ENCODE peak calls at places on chromosomes 1 and 21, in nine cellular contexts. A is HCT116; Y is naive thymus-derived CD4-positive, alpha-beta T cell; X is aorta; Z is heart right ventricle; U is heart left ventricle; C is mucosa of descending colon; L is gastrocnemius medialis; S is right cardiac atrium. B is an unnamed sample.
A peak's percentile ranks its signal among the peaks of the same experiment; 100 is the strongest.

GRCh38 chr1:116365353-116365780 is 7.7 kb upstream of the ATP1A1 start:
- ATAC-seq in A (no peak), Y (no peak), X (no peak), Z (peak; percentile 76), U (peak; percentile 65), C (no peak), L (no peak), S (no peak), B (peak; percentile 46)

GRCh38 chr1:244163861-244164562 is 112.9 kb downstream of the ZBTB18 start:
- ATAC-seq in A (peak; percentile 93), Y (no peak), X (peak; percentile 56), Z (peak; percentile 91), U (peak; percentile 89), C (no peak), L (peak; percentile 97), S (peak; percentile 90), B (peak; percentile 88)

GRCh38 chr1:44608141-44608540 is 66.1 kb downstream of the TMEM53 start:
- ATAC-seq in A (peak; percentile 47), Y (no peak), X (no peak), Z (no peak), U (no peak), C (no peak), L (no peak), S (no peak), B (no peak)

GRCh38 chr1:161066694-161067093 is 3.0 kb downstream of the ARHGAP30 start:
- ATAC-seq in A (no peak), Y (no peak), X (no peak), Z (no peak), U (no peak), C (no peak), L (no peak), S (no peak), B (no peak)

GRCh38 chr1:32351859-32352745 is 10.2 kb downstream of the FAM229A start:
- ATAC-seq in A (peak; percentile 37), Y (no peak), X (peak; percentile 39), Z (peak; percentile 3), U (peak; percentile 29), C (peak; percentile 21), L (peak; percentile 34), S (peak; percentile 2), B (peak; percentile 38)

GRCh38 chr1:229410692-229411433 is 23.0 kb downstream of the ACTA1 start:
- ATAC-seq in A (peak; percentile 94), Y (peak; percentile 44), X (peak; percentile 86), Z (peak; percentile 87), U (peak; percentile 83), C (peak; percentile 84), L (peak; percentile 69), S (peak; percentile 82), B (peak; percentile 61)

GRCh38 chr1:173555651-173556305 is 47.1 kb downstream of the SLC9C2 start:
- ATAC-seq in A (no peak), Y (no peak), X (no peak), Z (no peak), U (no peak), C (no peak), L (no peak), S (no peak), B (no peak)

GRCh38 chr1:53992085-53992874 is 25.7 kb downstream of the LDLRAD1 start:
- ATAC-seq in A (peak; percentile 89), Y (no peak), X (no peak), Z (peak; percentile 62), U (peak; percentile 55), C (peak; percentile 28), L (no peak), S (no peak), B (no peak)

GRCh38 chr1:19448491-19449439 is 36.6 kb downstream of the CAPZB start:
- ATAC-seq in A (no peak), Y (peak; percentile 51), X (peak; percentile 47), Z (peak; percentile 67), U (peak; percentile 72), C (peak; percentile 31), L (peak; percentile 54), S (peak; percentile 34), B (peak; percentile 71)

GRCh38 chr1:44553127-44553758 is 121.0 kb downstream of the TMEM53 start:
- ATAC-seq in A (peak; percentile 75), Y (no peak), X (no peak), Z (no peak), U (no peak), C (peak; percentile 38), L (no peak), S (no peak), B (no peak)

GRCh38 chr1:243563732-243564131 is 286.3 kb downstream of the AKT3 start:
- ATAC-seq in A (no peak), Y (no peak), X (no peak), Z (no peak), U (no peak), C (no peak), L (no peak), S (no peak), B (no peak)

GRCh38 chr1:192862271-192862670 is 53.4 kb downstream of the RGS2 start:
- ATAC-seq in A (no peak), Y (no peak), X (no peak), Z (no peak), U (no peak), C (no peak), L (no peak), S (no peak), B (no peak)

GRCh38 chr1:236471653-236472052 is 52.1 kb upstream of the LGALS8 start:
- ATAC-seq in A (peak; percentile 72), Y (no peak), X (no peak), Z (no peak), U (no peak), C (no peak), L (no peak), S (no peak), B (no peak)

GRCh38 chr1:236472850-236473788 is 50.7 kb upstream of the LGALS8 start:
- ATAC-seq in A (no peak), Y (no peak), X (no peak), Z (no peak), U (no peak), C (no peak), L (no peak), S (no peak), B (no peak)

GRCh38 chr1:236468625-236469024 is 55.2 kb upstream of the LGALS8 start:
- ATAC-seq in A (no peak), Y (no peak), X (no peak), Z (no peak), U (no peak), C (no peak), L (no peak), S (no peak), B (no peak)

GRCh38 chr1:236469466-236469865 is 54.3 kb upstream of the LGALS8 start:
- ATAC-seq in A (no peak), Y (no peak), X (no peak), Z (no peak), U (no peak), C (no peak), L (no peak), S (no peak), B (no peak)

DNA sequence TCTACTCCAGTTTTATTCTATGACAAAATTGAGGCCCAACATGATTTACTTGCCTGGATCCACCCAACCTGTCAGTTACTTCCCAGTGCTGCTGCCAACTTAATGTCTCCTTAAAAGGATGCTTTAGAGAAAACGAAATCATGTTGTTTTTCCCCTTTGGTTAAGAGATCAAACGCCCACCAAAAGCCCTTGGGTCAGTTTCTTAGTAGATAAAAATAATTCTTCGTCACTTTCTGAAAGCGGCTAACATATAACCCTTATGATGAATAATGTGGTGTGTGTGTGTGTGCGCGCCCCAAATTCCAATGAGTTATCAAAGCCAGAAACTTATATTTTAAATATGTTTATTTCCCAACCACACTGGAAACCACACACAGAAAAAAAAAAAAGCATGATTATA is 52.7 kb upstream of the LGALS8 start:
- ATAC-seq in A (no peak), Y (no peak), X (no peak), Z (no peak), U (no peak), C (no peak), L (no peak), S (no peak), B (no peak)
- H3K4me1 ChIP-seq in A (peaks cover 16% of the 10 kb centered on the region), Y (peaks cover 3% of the 10 kb centered on the region), X (no peaks in the 10 kb centered on the region), Z (peaks cover 15% of the 10 kb centered on the region), U (no peaks in the 10 kb centered on the region), C (no peaks in the 10 kb centered on the region), L (no peaks in the 10 kb centered on the region), S (peaks cover 3% of the 10 kb centered on the region), B (no peaks in the 10 kb centered on the region)

GRCh38 chr1:167755568-167756145 is 33.9 kb downstream of the MPZL1 start:
- ATAC-seq in A (no peak), Y (no peak), X (no peak), Z (no peak), U (no peak), C (no peak), L (no peak), S (no peak), B (no peak)
- H3K4me1 ChIP-seq in A (peaks cover 4% of the 10 kb centered on the region), Y (no peaks in the 10 kb centered on the region), X (peaks cover 3% of the 10 kb centered on the region), Z (peaks cover 54% of the 10 kb centered on the region), U (peaks cover 21% of the 10 kb centered on the region), C (peaks cover 44% of the 10 kb centered on the region), L (peaks cover 17% of the 10 kb centered on the region), S (peaks cover 6% of the 10 kb centered on the region), B (peaks cover 8% of the 10 kb centered on the region)

GRCh38 chr21:26112979-26113378 is 57.6 kb downstream of the APP start:
- ATAC-seq in A (no peak), Y (no peak), X (no peak), Z (no peak), U (no peak), C (no peak), L (no peak), S (no peak), B (no peak)

GRCh38 chr21:26107439-26107838 is 63.1 kb downstream of the APP start:
- ATAC-seq in A (no peak), Y (no peak), X (no peak), Z (no peak), U (no peak), C (no peak), L (no peak), S (no peak), B (no peak)

GRCh38 chr21:26112127-26112742 is 58.3 kb downstream of the APP start:
- ATAC-seq in A (no peak), Y (no peak), X (peak; percentile 80), Z (peak; percentile 88), U (peak; percentile 82), C (no peak), L (no peak), S (no peak), B (no peak)

GRCh38 chr21:26106562-26106961 is 64.0 kb downstream of the APP start:
- ATAC-seq in A (no peak), Y (no peak), X (no peak), Z (no peak), U (no peak), C (no peak), L (no peak), S (no peak), B (no peak)

DNA sequence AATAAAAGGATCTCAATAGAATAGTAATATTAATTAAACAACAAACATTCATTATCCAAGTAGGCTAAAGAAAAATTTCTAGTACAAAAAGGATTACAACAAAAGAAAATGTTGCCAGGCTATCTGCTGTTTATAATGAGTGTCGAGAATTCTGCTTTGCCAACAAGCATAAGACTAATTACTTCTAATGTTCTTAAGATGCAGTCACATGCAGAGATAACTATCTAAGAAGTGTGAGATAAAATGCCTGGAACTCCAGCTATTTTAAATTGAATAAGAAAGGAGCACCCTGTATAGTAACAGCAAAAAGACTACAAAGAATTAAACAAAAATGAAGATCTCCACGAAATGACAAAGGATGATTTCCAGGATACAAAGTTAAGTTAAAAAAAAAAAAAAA is 59.9 kb downstream of the APP start:
- ATAC-seq in A (no peak), Y (no peak), X (no peak), Z (no peak), U (no peak), C (no peak), L (no peak), S (no peak), B (no peak)
- H3K4me1 ChIP-seq in A (peaks cover 5% of the 10 kb centered on the region), Y (peaks cover 4% of the 10 kb centered on the region), X (no peaks in the 10 kb centered on the region), Z (peaks cover 42% of the 10 kb centered on the region), U (no peaks in the 10 kb centered on the region), C (no peaks in the 10 kb centered on the region), L (no peaks in the 10 kb centered on the region), S (peaks cover 7% of the 10 kb centered on the region), B (peaks cover 15% of the 10 kb centered on the region)

GRCh38 chr21:41388259-41388658 is 26.4 kb downstream of the MX2 start:
- ATAC-seq in A (no peak), Y (no peak), X (no peak), Z (no peak), U (no peak), C (no peak), L (no peak), S (no peak), B (no peak)
- H3K4me1 ChIP-seq in A (no peaks in the 10 kb centered on the region), Y (no peaks in the 10 kb centered on the region), X (no peaks in the 10 kb centered on the region), Z (no peaks in the 10 kb centered on the region), U (no peaks in the 10 kb centered on the region), C (no peaks in the 10 kb centered on the region), L (no peaks in the 10 kb centered on the region), S (no peaks in the 10 kb centered on the region), B (no peaks in the 10 kb centered on the region)

B was measured in gastroesophageal sphincter.